ENCODE peak calls at places on chromosomes 16 and 17, in four cellular contexts. W is cardiac fibroblast, B is GM10248, M is mesothelial cell of epicardium. O is an unnamed sample.

GRCh38 chr16:72443809-72444208 is 271.9 kb upstream of the PMFBP1 start:
- DNase-seq in W (peak; percentile 18), B (no peak), M (no peak), O (no peak)

GRCh38 chr17:17836818-17837379 is at the start of gene SREBF1:
- DNase-seq in W (peak; percentile 54), B (peak; percentile 86), M (peak; percentile 60), O (no peak)

GRCh38 chr17:79301469-79301868 is 226.8 kb downstream of the ENGASE start:
- DNase-seq in W (no peak), B (no peak), M (no peak), O (no peak)

GRCh38 chr16:88988980-88989791 is 12.2 kb upstream of the CBFA2T3 start:
- DNase-seq in W (no peak), B (no peak), M (no peak), O (no peak)

GRCh38 chr16:24773771-24774427 is 44.4 kb downstream of the TNRC6A start:
- DNase-seq in W (no peak), B (no peak), M (no peak), O (no peak)

GRCh38 chr17:54194268-54194667 is 371.5 kb downstream of the KIF2B start:
- DNase-seq in W (no peak), B (no peak), M (no peak), O (no peak)

GRCh38 chr16:56450275-56450889 is 750 bp downstream of the NUDT21 start:
- DNase-seq in W (peak; percentile 15), B (no peak), M (no peak), O (no peak)

GRCh38 chr17:20282526-20283308 is 184.6 kb downstream of the LGALS9B start:
- DNase-seq in W (no peak), B (no peak), M (no peak), O (no peak)

GRCh38 chr16:71360378-71360777 is 1.9 kb downstream of the CALB2 start:
- DNase-seq in W (peak; percentile 90), B (no peak), M (no peak), O (peak; percentile 82)

GRCh38 chr16:14409563-14409962 is 220.5 kb downstream of the PARN start:
- DNase-seq in W (peak; percentile 97), B (no peak), M (no peak), O (peak; percentile 90)

GRCh38 chr16:78183437-78183836 is 84.0 kb downstream of the WWOX start:
- DNase-seq in W (no peak), B (no peak), M (no peak), O (no peak)

GRCh38 chr17:81651692-81652091 is 4.7 kb downstream of the PDE6G start:
- DNase-seq in W (peak; percentile 94), B (no peak), M (no peak), O (peak; percentile 27)

GRCh38 chr17:17784599-17785264 is 52.1 kb downstream of the SREBF1 start:
- DNase-seq in W (no peak), B (no peak), M (no peak), O (no peak)

GRCh38 chr17:58741121-58741625 is 14.5 kb upstream of the PPM1E start:
- DNase-seq in W (peak; percentile 58), B (no peak), M (no peak), O (peak; percentile 14)

GRCh38 chr16:68969338-68969737 is 126.0 kb downstream of the TANGO6 start:
- DNase-seq in W (no peak), B (no peak), M (no peak), O (no peak)

GRCh38 chr17:59365383-59365981 is 34.0 kb downstream of the YPEL2 start:
- DNase-seq in W (no peak), B (peak; percentile 40), M (no peak), O (no peak)

GRCh38 chr16:27383511-27384243 is 18.3 kb upstream of the IL21R start:
- DNase-seq in W (no peak), B (no peak), M (no peak), O (no peak)

GRCh38 chr16:53773150-53773846 is 69.3 kb downstream of the FTO start:
- DNase-seq in W (peak; percentile 90), B (peak; percentile 29), M (no peak), O (no peak)

GRCh38 chr17:32314636-32315035 is 27.3 kb downstream of the C17orf75 start:
- DNase-seq in W (no peak), B (no peak), M (no peak), O (no peak)

GRCh38 chr16:57622361-57623250 is 5.8 kb upstream of the ADGRG1 start:
- DNase-seq in W (no peak), B (no peak), M (no peak), O (no peak)

GRCh38 chr17:80637286-80637703 is 92.7 kb downstream of the RPTOR start:
- DNase-seq in W (no peak), B (no peak), M (no peak), O (no peak)

GRCh38 chr17:28405632-28406477 is at the start of gene SLC46A1:
- DNase-seq in W (peak; percentile 10), B (peak; percentile 85), M (no peak), O (no peak)

GRCh38 chr16:18983565-18984424 is at the start of gene TMC7:
- DNase-seq in W (peak; percentile 82), B (peak; percentile 47), M (peak; percentile 83), O (no peak)